ENCODE peak calls at places on chromosomes 12 and 14, in nine cellular contexts. I is MM.1S; W is upper lobe of right lung; V is HCT116; U is CD4-positive, CD25-positive, alpha-beta regulatory T cell; S is lower lobe of right lung; O is transverse colon; P is testis; C is neural progenitor cell. Z is an unnamed sample. For H3K4me1 and H3K27me3, the result is how much of the 10 kb centered on the place peaks cover.

GRCh38 chr12:123712780-123713319 is 697 bp downstream of the ATP6V0A2 start:
- DNase-seq in U (no peak), V (no peak), C (no peak), W (no peak), P (no peak), S (no peak), O (no peak), I (no peak), Z (no peak)

GRCh38 chr12:110590806-110591326 is 7.7 kb upstream of the PPTC7 start:
- DNase-seq in C (no peak), O (no peak), U (peak), W (no peak), I (peak), P (no peak), V (no peak), S (no peak), Z (no peak)

GRCh38 chr12:19572920-19573558 is 133.7 kb downstream of the AEBP2 start:
- DNase-seq in O (peak), W (no peak), U (peak), V (peak), S (no peak), P (peak), I (peak), C (peak), Z (no peak)

GRCh38 chr14:82642425-82642824 is 1108.8 kb upstream of the SEL1L start:
- DNase-seq in C (peak), O (no peak), V (no peak), S (no peak), P (peak), I (no peak), U (no peak), W (peak), Z (no peak)

GRCh38 chr12:1795221-1795784 is 25.1 kb upstream of the LRTM2 start:
- DNase-seq in S (no peak), I (no peak), C (no peak), V (no peak), P (no peak), W (peak), U (no peak), O (no peak), Z (no peak)

GRCh38 chr12:108367436-108367835 is 28.3 kb upstream of the CMKLR1 start:
- DNase-seq in W (peak), U (no peak), V (no peak), C (no peak), P (peak), S (peak), O (no peak), I (no peak), Z (no peak)

GRCh38 chr12:12561305-12562015 is 1.2 kb downstream of the DUSP16 start:
- DNase-seq in C (peak), S (peak), W (peak), O (peak), V (no peak), U (peak), I (peak), P (peak), Z (peak)

GRCh38 chr14:65446159-65446558 is 33.6 kb downstream of the FUT8 start:
- DNase-seq in P (no peak), V (no peak), U (no peak), C (peak), S (no peak), W (no peak), I (no peak), O (no peak), Z (no peak)

GRCh38 chr12:1800646-1801284 is 19.6 kb upstream of the LRTM2 start:
- DNase-seq in S (peak), P (no peak), O (peak), V (no peak), U (no peak), I (no peak), C (peak), W (peak), Z (peak)

GRCh38 chr12:54997914-54998507 is 13.4 kb upstream of the TESPA1 start:
- DNase-seq in S (no peak), I (no peak), W (no peak), O (no peak), U (no peak), P (no peak), V (no peak), C (peak), Z (no peak)

GRCh38 chr12:125330645-125331341 is 265.6 kb downstream of the AACS start:
- DNase-seq in U (peak), W (peak), V (peak), P (peak), O (peak), I (peak), S (peak), C (peak), Z (peak)

GRCh38 chr14:23437142-23438129 is 2.0 kb upstream of the MYH7 start:
- DNase-seq in W (no peak), P (no peak), U (no peak), I (no peak), O (no peak), C (no peak), S (no peak), V (no peak), Z (no peak)

GRCh38 chr12:56487448-56488040 is 417 bp downstream of the GLS2 start:
- DNase-seq in W (peak), I (peak), O (peak), V (no peak), C (peak), P (peak), U (peak), S (peak), Z (peak)

GRCh38 chr12:124928095-124928911 is 13.9 kb upstream of the UBC start:
- DNase-seq in S (peak), C (peak), U (no peak), W (peak), P (peak), O (peak), I (no peak), V (peak), Z (peak)

GRCh38 chr12:88650715-88651114 is 70.4 kb upstream of the KITLG start:
- DNase-seq in W (no peak), S (no peak), U (no peak), O (no peak), P (no peak), V (no peak), I (no peak), C (no peak), Z (no peak)

GRCh38 chr14:33934043-33934750 is 16.7 kb downstream of the EGLN3 start:
- DNase-seq in I (no peak), U (no peak), O (no peak), W (no peak), V (no peak), C (no peak), S (no peak), P (no peak), Z (no peak)

GRCh38 chr14:99602788-99603415 is 1.1 kb downstream of the CCDC85C start:
- DNase-seq in S (no peak), V (no peak), W (no peak), C (peak), P (no peak), O (no peak), U (no peak), I (no peak), Z (no peak)

GRCh38 chr12:124633269-124633953 is 66.0 kb upstream of the NCOR2 start:
- DNase-seq in U (no peak), C (no peak), O (peak), V (peak), S (no peak), P (no peak), W (no peak), I (no peak), Z (no peak)

GRCh38 chr14:56808314-56809201 is 1.7 kb downstream of the OTX2 start:
- DNase-seq in I (no peak), O (no peak), P (no peak), V (no peak), C (peak), W (no peak), S (no peak), U (no peak), Z (no peak)

GRCh38 chr12:26761775-26762174 is 71.2 kb downstream of the ITPR2 start:
- DNase-seq in W (no peak), P (no peak), S (no peak), I (no peak), U (no peak), O (no peak), C (no peak), V (no peak), Z (no peak)

GRCh38 chr12:10618338-10618987 is 5.1 kb upstream of the MAGOHB start:
- DNase-seq in W (no peak), I (no peak), P (no peak), C (no peak), U (no peak), V (peak), O (no peak), S (no peak), Z (no peak)

GRCh38 chr12:4899361-4899760 is 10.3 kb upstream of the KCNA1 start:
- DNase-seq in S (no peak), O (no peak), I (no peak), U (no peak), V (no peak), C (peak), W (no peak), P (no peak), Z (no peak)

GRCh38 chr14:86626530-86626929 is 1096.6 kb downstream of the FLRT2 start:
- DNase-seq in U (no peak), O (no peak), W (no peak), S (no peak), P (no peak), C (no peak), I (no peak), V (no peak), Z (no peak)

GRCh38 chr14:100142073-100143040 is 17.1 kb downstream of the DEGS2 start:
- DNase-seq in V (no peak), U (no peak), C (no peak), O (peak), I (no peak), W (peak), S (no peak), P (peak), Z (no peak)

GRCh38 chr14:89730692-89731091 is 223.8 kb downstream of the EFCAB11 start:
- DNase-seq in O (no peak), U (no peak), S (no peak), V (no peak), I (no peak), C (no peak), P (no peak), W (no peak), Z (no peak)

GRCh38 chr14:104177411-104177810 is 39.0 kb downstream of the KIF26A start:
- DNase-seq in S (no peak), C (no peak), V (no peak), U (no peak), P (no peak), W (no peak), O (no peak), I (no peak), Z (no peak)

GRCh38 chr12:105561981-105562726 is 231.7 kb downstream of the C12orf75 start:
- DNase-seq in U (no peak), I (no peak), C (no peak), P (no peak), W (no peak), S (no peak), O (peak), V (peak), Z (peak)

GRCh38 chr12:46473634-46474201 is 101.1 kb upstream of the SLC38A2 start:
- DNase-seq in W (peak), C (no peak), I (no peak), S (peak), V (peak), O (peak), U (no peak), P (peak), Z (peak)

GRCh38 chr12:100427078-100427477 is 46.6 kb upstream of the NR1H4 start:
- DNase-seq in V (peak), I (no peak), W (no peak), C (no peak), P (no peak), U (no peak), S (no peak), O (no peak), Z (no peak)

GRCh38 chr12:54300732-54301427 is at the start of gene NFE2:
- DNase-seq in I (peak), U (peak), P (peak), W (peak), S (peak), C (peak), V (no peak), O (peak), Z (peak)

GRCh38 chr14:88166616-88167015 is 156.5 kb downstream of the KCNK10 start:
- DNase-seq in P (no peak), U (no peak), O (no peak), V (no peak), S (no peak), C (no peak), W (no peak), I (no peak), Z (no peak)

GRCh38 chr14:96197969-96198368 is 6.7 kb upstream of the BDKRB2 start:
- DNase-seq in U (no peak), I (no peak), C (no peak), V (no peak), S (no peak), P (no peak), O (no peak), W (no peak), Z (no peak)

GRCh38 chr14:34713681-34714319 is 593 bp downstream of the CFL2 start:
- DNase-seq in O (peak), U (peak), S (peak), C (peak), P (peak), V (no peak), I (no peak), W (peak), Z (no peak)

GRCh38 chr12:92921877-92922276 is 7.2 kb downstream of the EEA1 start:
- DNase-seq in I (no peak), U (no peak), O (no peak), C (no peak), V (no peak), S (no peak), W (no peak), P (no peak), Z (no peak)

GRCh38 chr12:117000316-117000715 is 89.6 kb downstream of the FBXW8 start:
- DNase-seq in W (no peak), C (no peak), O (no peak), P (no peak), S (no peak), V (no peak), U (no peak), I (no peak), Z (no peak)

GRCh38 chr14:100712490-100712889 is 14.2 kb upstream of the DLK1 start:
- DNase-seq in W (no peak), C (no peak), V (no peak), P (no peak), S (no peak), O (peak), U (no peak), I (no peak), Z (no peak)

GRCh38 chr14:58082491-58083098 is 69.4 kb downstream of the ARMH4 start:
- DNase-seq in O (no peak), S (no peak), P (no peak), W (no peak), U (no peak), I (no peak), C (no peak), V (peak), Z (peak)

GRCh38 chr12:116606397-116606796 is 47.2 kb downstream of the MAP1LC3B2 start:
- DNase-seq in P (no peak), U (no peak), S (no peak), O (no peak), V (no peak), W (no peak), C (no peak), I (no peak), Z (no peak)

DNA sequence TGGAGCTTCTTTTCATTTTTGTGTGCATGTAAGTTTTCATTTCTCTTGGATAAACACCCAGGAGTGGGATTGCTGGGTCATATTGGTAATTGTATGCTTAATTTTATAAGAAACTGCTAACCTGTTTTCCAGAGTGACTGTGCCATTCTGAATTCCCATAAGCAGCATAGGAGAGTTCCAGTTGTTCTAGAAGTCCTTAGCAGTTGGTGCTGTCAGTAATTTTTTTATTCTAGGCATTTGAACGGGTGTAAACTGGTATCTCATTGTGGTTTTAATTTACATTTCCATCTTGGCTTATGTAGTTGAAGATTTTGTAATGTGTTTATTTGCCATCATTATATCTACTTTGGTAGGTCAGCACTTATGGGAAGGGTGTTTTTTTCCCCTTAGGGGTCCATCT is 202.8 kb downstream of the AKAP6 start:
- DNase-seq in V (no peak), W (no peak), U (no peak), O (no peak), C (no peak), I (no peak), S (no peak), P (no peak), Z (no peak)
- H3K27ac ChIP-seq in V (no peak), W (no peak), U (no peak), O (no peak), C (no peak), I (no peak), S (no peak), P (no peak), Z (no peak)

GRCh38 chr14:21227981-21228380 is 41.3 kb downstream of the HNRNPC start:
- DNase-seq in P (no peak), W (no peak), C (no peak), O (no peak), S (no peak), V (no peak), U (no peak), I (no peak), Z (no peak)

GRCh38 chr14:21231020-21231652 is 38.1 kb downstream of the HNRNPC start:
- DNase-seq in W (no peak), U (peak), S (no peak), C (no peak), O (no peak), I (no peak), P (no peak), V (no peak), Z (no peak)

GRCh38 chr14:21229821-21230220 is 39.4 kb downstream of the HNRNPC start:
- DNase-seq in P (no peak), C (no peak), I (no peak), U (peak), W (no peak), O (no peak), V (no peak), S (no peak), Z (no peak)

GRCh38 chr14:21226467-21226866 is 42.8 kb downstream of the HNRNPC start:
- DNase-seq in V (no peak), I (no peak), S (no peak), U (no peak), O (no peak), W (no peak), C (no peak), P (no peak), Z (no peak)

DNA sequence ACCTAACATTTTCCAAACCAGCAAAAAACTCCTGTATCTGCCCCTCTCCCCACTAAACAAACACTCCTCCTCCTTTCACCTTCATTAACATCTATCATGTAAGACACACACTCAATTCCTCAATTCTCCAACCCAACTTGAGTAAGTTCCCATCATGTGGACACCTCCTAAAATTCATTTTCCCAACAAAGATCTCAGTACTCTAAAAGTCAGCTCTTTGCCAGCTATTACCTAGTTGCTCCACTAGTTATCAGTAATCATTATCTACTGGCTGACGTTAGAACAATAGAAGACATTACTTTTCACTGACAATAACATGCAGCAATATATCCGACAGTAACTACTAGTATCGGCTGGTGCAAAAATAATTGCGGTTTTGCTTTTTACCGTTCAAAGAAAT is 42.1 kb downstream of the HNRNPC start:
- DNase-seq in O (no peak), W (no peak), S (no peak), V (no peak), I (no peak), P (no peak), U (no peak), C (no peak), Z (no peak)
- H3K4me1 ChIP-seq in O (under half), W (under half), S (under half), V (under half), I (under half), P (under half), U (half or more), C (under half), Z (under half)

DNA sequence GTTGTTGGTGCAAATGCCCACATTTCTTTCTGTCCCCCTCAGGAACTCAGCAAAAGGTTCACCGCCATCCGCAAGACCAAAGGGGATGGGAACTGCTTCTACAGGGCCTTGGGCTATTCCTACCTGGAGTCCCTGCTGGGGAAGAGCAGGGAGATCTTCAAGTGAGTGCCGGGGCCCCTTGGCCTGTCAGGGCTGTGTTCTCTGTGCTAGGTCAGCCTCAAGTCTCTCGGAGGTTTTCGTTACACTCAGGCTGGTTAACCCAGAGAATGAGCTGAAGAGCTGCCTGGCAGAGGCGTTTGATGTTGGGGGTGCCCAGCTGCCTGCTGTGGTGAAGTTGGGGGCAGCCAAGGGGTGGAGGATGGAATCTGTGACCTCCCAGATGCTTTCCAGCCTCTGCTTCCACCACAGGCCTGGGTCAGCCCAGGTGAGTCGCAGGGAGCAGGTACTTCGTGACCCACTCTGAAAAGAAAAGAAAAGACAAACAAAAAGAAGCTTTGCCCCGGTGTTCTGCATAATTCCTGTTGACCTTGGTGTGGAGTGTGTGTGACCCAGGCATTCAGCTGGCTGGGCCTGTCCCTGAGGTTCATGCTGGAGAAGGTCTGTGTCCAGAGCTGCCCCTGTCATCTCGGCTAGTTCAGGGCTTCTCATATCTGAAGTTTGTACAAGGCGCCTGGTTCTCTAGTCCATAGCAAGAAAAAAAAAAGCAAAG is 12.9 kb downstream of the OTUB2 start:
- DNase-seq in P (no peak), O (no peak), C (no peak), U (no peak), W (peak), I (no peak), S (no peak), V (no peak), Z (no peak)
- H3K27me3 ChIP-seq in P (under half), O (under half), C (under half), U (under half), W (under half), I (under half), S (under half), V (under half), Z (under half)

GRCh38 chr12:70255311-70255710 is 12.1 kb downstream of the CNOT2 start:
- DNase-seq in S (no peak), O (no peak), I (no peak), V (no peak), U (no peak), C (no peak), P (no peak), W (no peak), Z (no peak)
- H3K27ac ChIP-seq in S (no peak), O (peak), I (no peak), V (no peak), U (no peak), C (no peak), P (no peak), W (no peak), Z (no peak)

DNA sequence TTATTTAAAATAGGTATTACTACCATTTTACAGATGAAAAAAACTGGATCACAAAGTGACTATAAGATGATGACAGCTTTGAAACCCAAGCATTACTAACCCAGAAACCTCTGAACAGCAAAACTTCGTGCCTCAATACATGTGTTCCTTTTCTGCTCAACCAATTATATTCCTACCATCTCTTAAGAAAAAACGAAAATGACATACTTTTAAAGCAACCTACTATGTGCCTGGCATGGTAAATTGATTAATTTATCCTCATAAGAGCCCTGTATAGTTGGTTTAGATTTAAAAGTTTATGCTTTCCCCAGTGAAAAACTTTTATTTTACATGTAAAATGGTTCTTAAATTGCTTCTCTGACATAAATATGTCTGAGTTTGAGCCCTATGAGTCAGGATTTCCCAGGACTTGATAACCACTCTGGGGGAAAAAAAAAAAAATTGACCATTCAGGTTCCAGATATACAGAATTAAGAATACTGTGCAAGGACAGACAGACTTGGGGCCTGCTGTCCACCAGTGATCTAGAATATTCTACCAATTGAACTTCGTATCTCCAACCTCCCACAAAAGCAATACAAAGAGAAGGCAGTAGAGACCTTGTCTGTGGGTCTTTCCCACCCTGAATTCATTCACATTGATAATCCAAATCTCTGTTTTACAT is 4.3 kb downstream of the SINHCAF start:
- DNase-seq in U (no peak), P (no peak), O (no peak), S (no peak), C (no peak), V (no peak), I (no peak), W (no peak), Z (no peak)
- H3K4me1 ChIP-seq in U (half or more), P (under half), O (under half), S (half or more), C (half or more), V (half or more), I (half or more), W (under half), Z (under half)

Z was measured in adrenal gland.